ENCODE peak calls at places on chromosomes 4 and X, in four cellular contexts. C is HepG2, M is K562, D is GM12878. X is an unnamed sample.

GRCh38 chr4:169716677-169717076 is 41.1 kb downstream of the HPF1 start:
- DNase-seq in M (no peak), D (no peak), C (no peak), X (no peak)

GRCh38 chr4:93710847-93711430 is 117.6 kb upstream of the ATOH1 start:
- DNase-seq in D (no peak), C (no peak), M (no peak), X (no peak)

GRCh38 chr4:44447563-44448504 is 775 bp downstream of the KCTD8 start:
- DNase-seq in C (no peak), D (no peak), M (no peak), X (peak; percentile 59)

GRCh38 chrX:29762006-29762405 is 453.4 kb upstream of the MAGEB2 start:
- DNase-seq in C (no peak), M (no peak), D (no peak), X (no peak)

GRCh38 chr4:112865443-112865842 is 184.0 kb upstream of the ANK2 start:
- DNase-seq in M (no peak), D (no peak), C (no peak), X (no peak)

GRCh38 chr4:98617358-98618047 is 40.9 kb downstream of the TSPAN5 start:
- DNase-seq in D (no peak), C (no peak), M (no peak), X (no peak)

GRCh38 chr4:140168474-140168873 is 14.5 kb upstream of the MAML3 start:
- DNase-seq in C (no peak), D (no peak), M (no peak), X (no peak)

GRCh38 chr4:101244349-101244748 is 103.0 kb downstream of the PPP3CA start:
- DNase-seq in M (no peak), C (no peak), D (no peak), X (no peak)

GRCh38 chr4:153113061-153113837 is 91.0 kb upstream of the TRIM2 start:
- DNase-seq in M (no peak), C (no peak), D (no peak), X (no peak)

GRCh38 chr4:111778543-111778942 is 366.7 kb upstream of the FAM241A start:
- DNase-seq in M (no peak), D (no peak), C (no peak), X (no peak)

GRCh38 chrX:150119323-150119722 is 181.0 kb upstream of the EOLA2 start:
- DNase-seq in M (no peak), C (no peak), D (no peak), X (no peak)

GRCh38 chrX:11381464-11381863 is 88.3 kb downstream of the AMELX start:
- DNase-seq in D (peak; percentile 30), C (peak; percentile 25), M (peak; percentile 36), X (peak; percentile 11)

GRCh38 chrX:7147978-7148824 is at the start of gene PUDP:
- DNase-seq in D (no peak), M (peak; percentile 95), C (peak; percentile 57), X (peak; percentile 79)

GRCh38 chr4:2251795-2252529 is 9.9 kb downstream of the MXD4 start:
- DNase-seq in C (no peak), M (no peak), D (no peak), X (peak; percentile 7)

GRCh38 chr4:150009533-150009932 is 68.7 kb upstream of the DCLK2 start:
- DNase-seq in C (no peak), D (no peak), M (no peak), X (no peak)

GRCh38 chr4:74376888-74377483 is 12.0 kb downstream of the EREG start:
- DNase-seq in M (peak; percentile 60), C (peak; percentile 45), D (no peak), X (no peak)

GRCh38 chrX:153725039-153725831 is 579 bp downstream of the ABCD1 start:
- DNase-seq in M (no peak), D (no peak), C (no peak), X (peak; percentile 15)

GRCh38 chr4:124111922-124112321 is 600.6 kb downstream of the ANKRD50 start:
- DNase-seq in C (peak; percentile 55), D (no peak), M (peak; percentile 8), X (no peak)

GRCh38 chr4:26325191-26325590 is 4.4 kb downstream of the RBPJ start:
- DNase-seq in C (peak; percentile 42), D (no peak), M (no peak), X (no peak)
- TF ChIP-seq CBFB in C (no peak), D (no peak), M (no peak), X (no peak)

GRCh38 chr4:122712782-122713181 is 19.7 kb upstream of the BBS12 start:
- DNase-seq in M (no peak), D (no peak), C (no peak), X (no peak)

GRCh38 chr4:122711893-122712292 is 20.6 kb upstream of the BBS12 start:
- DNase-seq in C (no peak), M (no peak), D (no peak), X (no peak)

GRCh38 chr4:122709236-122709635 is 23.3 kb upstream of the BBS12 start:
- DNase-seq in D (no peak), C (no peak), M (no peak), X (no peak)

GRCh38 chr4:122707503-122707902 is 25.0 kb upstream of the BBS12 start:
- DNase-seq in D (no peak), C (no peak), M (no peak), X (no peak)

GRCh38 chr4:122710434-122711308 is 21.8 kb upstream of the BBS12 start:
- DNase-seq in C (no peak), D (no peak), M (no peak), X (no peak)
- TF ChIP-seq CBFB in C (no peak), D (no peak), M (no peak), X (no peak)

GRCh38 chr4:132540268-132540667 is 608.8 kb upstream of the PCDH10 start:
- DNase-seq in C (no peak), M (no peak), D (no peak), X (no peak)

GRCh38 chr4:132542228-132542627 is 606.9 kb upstream of the PCDH10 start:
- DNase-seq in M (no peak), C (no peak), D (no peak), X (no peak)

GRCh38 chr4:132540797-132541196 is 608.3 kb upstream of the PCDH10 start:
- DNase-seq in M (no peak), D (no peak), C (no peak), X (no peak)
- TF ChIP-seq CBFB in M (no peak), D (no peak), C (no peak), X (no peak)

GRCh38 chr4:188138227-188138626 is 1.0 kb upstream of the TRIML1 start:
- DNase-seq in M (no peak), C (no peak), D (no peak), X (no peak)
- TF ChIP-seq CBFB in M (no peak), C (no peak), D (no peak), X (no peak)

GRCh38 chr4:86013623-86014022 is 346.2 kb downstream of the MAPK10 start:
- DNase-seq in M (no peak), D (no peak), C (no peak), X (no peak)
- TF ChIP-seq CBFB in M (no peak), D (no peak), C (no peak), X (no peak)

DNA sequence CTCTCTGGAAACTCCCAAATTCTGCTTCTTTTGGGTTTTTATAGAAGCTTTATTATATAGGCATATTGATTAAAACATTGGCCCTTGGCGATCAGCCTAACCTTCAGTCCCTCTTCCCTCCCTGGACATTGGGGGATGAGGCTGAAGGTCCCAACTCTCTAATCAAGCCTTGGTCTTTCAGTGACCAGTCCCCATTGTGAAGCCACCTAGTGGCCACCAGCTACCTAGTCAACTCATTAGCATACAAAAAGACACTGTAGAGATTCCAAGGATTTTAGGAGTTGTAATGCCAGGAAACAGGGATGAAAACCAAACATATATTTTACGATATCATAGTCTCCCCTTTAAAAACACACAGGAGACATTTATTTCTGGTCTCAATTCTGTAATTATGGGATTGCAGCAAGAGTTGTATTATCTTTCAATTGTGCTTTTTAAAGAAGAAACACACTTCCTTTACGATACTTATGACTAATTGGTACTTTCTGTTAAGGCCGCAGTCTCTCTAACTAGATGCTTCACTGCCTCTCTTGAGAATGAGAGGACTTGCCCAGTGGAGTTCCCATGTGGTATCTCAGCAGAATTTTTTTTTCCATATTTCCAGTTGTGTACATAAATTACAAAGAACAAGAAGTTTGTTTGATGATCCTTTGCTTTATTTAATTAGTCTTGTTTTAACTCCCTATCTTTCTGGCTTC is 58.2 kb downstream of the WDR17 start:
- DNase-seq in M (peak; percentile 4), D (peak; percentile 51), C (peak; percentile 24), X (peak; percentile 36)
- TF ChIP-seq CBFB in M (no peak), D (peak; percentile 45), C (no peak), X (no peak)

DNA sequence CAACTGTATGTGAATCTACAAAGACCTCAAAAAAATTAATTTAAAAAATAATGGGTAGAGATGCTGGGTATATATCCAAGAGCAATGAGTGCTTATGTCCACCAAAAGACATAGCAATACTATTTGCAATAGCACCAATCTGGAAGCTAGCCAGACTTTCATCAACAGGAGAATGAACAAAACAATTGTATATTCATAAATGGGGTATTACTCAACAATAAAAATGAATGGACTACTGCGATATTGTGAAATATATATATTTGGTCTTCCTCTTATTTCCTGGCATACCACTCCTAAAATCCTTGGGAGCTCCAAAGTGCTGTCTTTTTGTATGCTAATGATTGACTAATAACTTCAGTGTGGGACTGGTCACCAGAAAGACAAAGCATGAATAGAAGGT is 77.5 kb downstream of the MSN start:
- DNase-seq in M (no peak), C (no peak), D (no peak), X (no peak)
- TF ChIP-seq CBFB in M (no peak), C (no peak), D (no peak), X (no peak)

GRCh38 chr4:154807042-154807630 is 26.1 kb downstream of the RBM46 start:
- DNase-seq in M (peak; percentile 8), D (peak; percentile 2), C (peak; percentile 4), X (no peak)
- TF ChIP-seq CBFB in M (no peak), D (no peak), C (no peak), X (no peak)

GRCh38 chrX:17038681-17039161 is 92.3 kb downstream of the REPS2 start:
- DNase-seq in D (no peak), C (no peak), M (no peak), X (no peak)

GRCh38 chrX:17033225-17033624 is 86.8 kb downstream of the REPS2 start:
- DNase-seq in M (no peak), D (no peak), C (no peak), X (no peak)

GRCh38 chrX:17035111-17035510 is 88.7 kb downstream of the REPS2 start:
- DNase-seq in C (no peak), D (no peak), M (no peak), X (no peak)

GRCh38 chrX:17038277-17038676 is 91.8 kb downstream of the REPS2 start:
- DNase-seq in C (no peak), M (no peak), D (no peak), X (no peak)

DNA sequence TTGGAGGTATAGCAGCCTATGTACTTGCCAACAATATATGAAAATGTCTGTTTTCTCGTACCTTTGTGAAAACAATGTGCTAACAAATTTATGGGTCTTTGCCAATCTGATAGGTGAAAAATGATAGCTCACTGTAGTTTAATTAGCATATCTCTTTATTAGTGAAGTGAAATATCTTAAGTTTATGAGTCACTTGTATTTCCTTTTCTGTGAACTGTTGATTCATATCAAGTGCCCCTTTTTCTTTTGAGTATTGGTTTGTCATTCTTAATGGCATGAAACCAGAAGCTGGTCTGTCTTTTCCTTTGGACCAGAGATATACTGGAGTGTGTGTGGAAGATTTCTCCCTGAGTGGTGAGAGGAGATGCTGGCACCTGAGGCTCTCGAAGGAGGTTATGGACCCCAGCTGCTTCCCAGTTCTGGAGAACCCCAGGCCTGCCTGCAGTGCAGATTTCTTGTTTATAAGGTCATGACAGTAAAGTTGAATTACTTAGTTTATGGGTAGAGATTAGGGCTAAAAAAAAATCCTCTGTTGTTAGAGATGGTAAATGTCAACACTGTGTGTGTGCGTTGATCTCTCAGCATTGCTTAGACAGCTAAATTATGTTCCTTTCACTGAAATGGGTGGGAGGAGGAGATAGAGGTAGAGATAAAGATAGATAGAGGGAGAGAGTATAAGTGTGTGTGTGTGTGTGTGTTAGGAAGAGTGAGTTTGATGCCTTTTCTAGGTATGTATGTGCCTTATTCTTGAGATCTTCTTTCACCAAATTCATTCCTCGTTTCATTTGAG is 89.9 kb downstream of the REPS2 start:
- DNase-seq in D (no peak), M (no peak), C (no peak), X (no peak)
- TF ChIP-seq CBFB in D (no peak), M (no peak), C (no peak), X (no peak)

X was measured in WTC11.